ENCODE peak calls at places on chromosome 10, in seven cellular contexts. One of them, this sample, is unnamed.

GRCh38 chr10:124292911-124293640 is 125.6 kb downstream of the OAT start:
- DNase-seq in RCC 7860: no peak
- DNase-seq in EL: peak
- DNase-seq in EH: peak
- DNase-seq in GM19239: no peak
- DNase-seq in OCI-LY7: no peak
- DNase-seq in HuH-7.5: no peak
- DNase-seq in this sample: no peak

GRCh38 chr10:128525936-128526335 is 399.7 kb upstream of the MKI67 start:
- DNase-seq in RCC 7860: no peak
- DNase-seq in EL: no peak
- DNase-seq in EH: no peak
- DNase-seq in GM19239: no peak
- DNase-seq in OCI-LY7: no peak
- DNase-seq in HuH-7.5: no peak
- DNase-seq in this sample: no peak

GRCh38 chr10:27355918-27356573 is 115.4 kb upstream of the ACBD5 start:
- DNase-seq in RCC 7860: no peak
- DNase-seq in EL: no peak
- DNase-seq in EH: no peak
- DNase-seq in GM19239: no peak
- DNase-seq in OCI-LY7: no peak
- DNase-seq in HuH-7.5: no peak
- DNase-seq in this sample: no peak

GRCh38 chr10:43078986-43079273 is 2.1 kb downstream of the RET start:
- DNase-seq in RCC 7860: no peak
- DNase-seq in EL: no peak
- DNase-seq in EH: peak
- DNase-seq in GM19239: no peak
- DNase-seq in OCI-LY7: peak
- DNase-seq in HuH-7.5: peak
- DNase-seq in this sample: peak

GRCh38 chr10:106185991-106186390 is 978.5 kb downstream of the SORCS1 start:
- DNase-seq in RCC 7860: no peak
- DNase-seq in EL: peak
- DNase-seq in EH: peak
- DNase-seq in GM19239: no peak
- DNase-seq in OCI-LY7: no peak
- DNase-seq in HuH-7.5: no peak
- DNase-seq in this sample: peak

GRCh38 chr10:47340613-47341170 is 7.5 kb upstream of the RBP3 start:
- DNase-seq in RCC 7860: peak
- DNase-seq in EL: peak
- DNase-seq in EH: peak
- DNase-seq in GM19239: peak
- DNase-seq in OCI-LY7: peak
- DNase-seq in HuH-7.5: peak
- DNase-seq in this sample: peak

GRCh38 chr10:107741976-107742375 is 577.5 kb upstream of the SORCS1 start:
- DNase-seq in RCC 7860: no peak
- DNase-seq in EL: no peak
- DNase-seq in EH: no peak
- DNase-seq in GM19239: no peak
- DNase-seq in OCI-LY7: no peak
- DNase-seq in HuH-7.5: no peak
- DNase-seq in this sample: no peak

GRCh38 chr10:118792501-118792900 is 37.7 kb upstream of the CACUL1 start:
- DNase-seq in RCC 7860: no peak
- DNase-seq in EL: no peak
- DNase-seq in EH: no peak
- DNase-seq in GM19239: no peak
- DNase-seq in OCI-LY7: no peak
- DNase-seq in HuH-7.5: no peak
- DNase-seq in this sample: peak

GRCh38 chr10:82319558-82319957 is 444.6 kb downstream of the NRG3 start:
- DNase-seq in RCC 7860: no peak
- DNase-seq in EL: no peak
- DNase-seq in EH: no peak
- DNase-seq in GM19239: no peak
- DNase-seq in OCI-LY7: peak
- DNase-seq in HuH-7.5: no peak
- DNase-seq in this sample: no peak

GRCh38 chr10:77493851-77494788 is 143.5 kb downstream of the KCNMA1 start:
- DNase-seq in RCC 7860: no peak
- DNase-seq in EL: peak
- DNase-seq in EH: peak
- DNase-seq in GM19239: no peak
- DNase-seq in OCI-LY7: no peak
- DNase-seq in HuH-7.5: no peak
- DNase-seq in this sample: peak

GRCh38 chr10:61541960-61542359 is 88.8 kb upstream of the TMEM26 start:
- DNase-seq in RCC 7860: no peak
- DNase-seq in EL: no peak
- DNase-seq in EH: no peak
- DNase-seq in GM19239: no peak
- DNase-seq in OCI-LY7: no peak
- DNase-seq in HuH-7.5: no peak
- DNase-seq in this sample: no peak

This sample was measured in iris pigment epithelial cell.